ENCODE peak calls at places on chromosomes 1 and 21, in ten cellular contexts. One of them, this sample, is unnamed.

GRCh38 chr1:233607252-233608119 is 6.4 kb upstream of the KCNK1 start:
- DNase-seq in vagina: no peak
- DNase-seq in body of pancreas: no peak
- DNase-seq in GM06990: no peak
- DNase-seq in Peyer's patch: no peak
- DNase-seq in breast epithelium: no peak
- DNase-seq in left ventricle myocardium inferior: no peak
- DNase-seq in uterus: no peak
- DNase-seq in HCT116: no peak
- DNase-seq in BE2C: no peak
- DNase-seq in this sample: peak; percentile 35

GRCh38 chr21:39452965-39453332 is 1.2 kb downstream of the SH3BGR start:
- DNase-seq in BE2C: no peak
- DNase-seq in breast epithelium: no peak
- DNase-seq in Peyer's patch: no peak
- DNase-seq in GM06990: no peak
- DNase-seq in body of pancreas: no peak
- DNase-seq in left ventricle myocardium inferior: no peak
- DNase-seq in uterus: no peak
- DNase-seq in HCT116: no peak
- DNase-seq in vagina: no peak
- DNase-seq in this sample: no peak

GRCh38 chr1:233732206-233732605 is 118.3 kb downstream of the KCNK1 start:
- DNase-seq in body of pancreas: no peak
- DNase-seq in Peyer's patch: no peak
- DNase-seq in HCT116: no peak
- DNase-seq in breast epithelium: no peak
- DNase-seq in GM06990: no peak
- DNase-seq in BE2C: no peak
- DNase-seq in uterus: no peak
- DNase-seq in vagina: no peak
- DNase-seq in left ventricle myocardium inferior: peak; percentile 44
- DNase-seq in this sample: no peak

GRCh38 chr1:110875216-110875731 is 2.3 kb downstream of the CD53 start:
- DNase-seq in HCT116: no peak
- DNase-seq in GM06990: peak; percentile 64
- DNase-seq in uterus: no peak
- DNase-seq in vagina: no peak
- DNase-seq in left ventricle myocardium inferior: no peak
- DNase-seq in BE2C: no peak
- DNase-seq in breast epithelium: no peak
- DNase-seq in Peyer's patch: peak; percentile 80
- DNase-seq in body of pancreas: no peak
- DNase-seq in this sample: peak; percentile 43

GRCh38 chr1:52352690-52353089 is 13.3 kb downstream of the CC2D1B start:
- DNase-seq in vagina: no peak
- DNase-seq in body of pancreas: no peak
- DNase-seq in breast epithelium: no peak
- DNase-seq in BE2C: no peak
- DNase-seq in HCT116: no peak
- DNase-seq in left ventricle myocardium inferior: no peak
- DNase-seq in GM06990: no peak
- DNase-seq in Peyer's patch: no peak
- DNase-seq in uterus: no peak
- DNase-seq in this sample: no peak

GRCh38 chr1:161890574-161890973 is 124.5 kb downstream of the ATF6 start:
- DNase-seq in vagina: no peak
- DNase-seq in GM06990: peak; percentile 13
- DNase-seq in left ventricle myocardium inferior: no peak
- DNase-seq in Peyer's patch: no peak
- DNase-seq in HCT116: no peak
- DNase-seq in breast epithelium: no peak
- DNase-seq in BE2C: no peak
- DNase-seq in body of pancreas: no peak
- DNase-seq in uterus: no peak
- DNase-seq in this sample: no peak

GRCh38 chr1:160853756-160854155 is 8.9 kb downstream of the CD244 start:
- DNase-seq in GM06990: no peak
- DNase-seq in vagina: peak; percentile 31
- DNase-seq in uterus: no peak
- DNase-seq in body of pancreas: no peak
- DNase-seq in Peyer's patch: no peak
- DNase-seq in left ventricle myocardium inferior: no peak
- DNase-seq in HCT116: no peak
- DNase-seq in BE2C: no peak
- DNase-seq in breast epithelium: no peak
- DNase-seq in this sample: no peak

GRCh38 chr1:100989306-100990077 is 36.1 kb downstream of the DPH5 start:
- DNase-seq in HCT116: no peak
- DNase-seq in left ventricle myocardium inferior: no peak
- DNase-seq in uterus: no peak
- DNase-seq in Peyer's patch: no peak
- DNase-seq in GM06990: no peak
- DNase-seq in breast epithelium: no peak
- DNase-seq in BE2C: no peak
- DNase-seq in vagina: no peak
- DNase-seq in body of pancreas: no peak
- DNase-seq in this sample: no peak

GRCh38 chr1:92805216-92805615 is 20.3 kb upstream of the EVI5 start:
- DNase-seq in left ventricle myocardium inferior: no peak
- DNase-seq in body of pancreas: no peak
- DNase-seq in BE2C: no peak
- DNase-seq in breast epithelium: no peak
- DNase-seq in HCT116: no peak
- DNase-seq in vagina: no peak
- DNase-seq in GM06990: no peak
- DNase-seq in uterus: no peak
- DNase-seq in Peyer's patch: no peak
- DNase-seq in this sample: no peak

GRCh38 chr1:155126494-155127104 is 1.1 kb upstream of the EFNA1 start:
- DNase-seq in Peyer's patch: no peak
- DNase-seq in BE2C: no peak
- DNase-seq in left ventricle myocardium inferior: peak; percentile 29
- DNase-seq in GM06990: peak; percentile 42
- DNase-seq in HCT116: no peak
- DNase-seq in uterus: no peak
- DNase-seq in vagina: no peak
- DNase-seq in breast epithelium: peak; percentile 42
- DNase-seq in body of pancreas: peak; percentile 46
- DNase-seq in this sample: peak; percentile 63

GRCh38 chr1:41673355-41673754 is 188.9 kb upstream of the EDN2 start:
- DNase-seq in body of pancreas: no peak
- DNase-seq in Peyer's patch: peak; percentile 70
- DNase-seq in left ventricle myocardium inferior: no peak
- DNase-seq in BE2C: no peak
- DNase-seq in GM06990: no peak
- DNase-seq in HCT116: no peak
- DNase-seq in uterus: no peak
- DNase-seq in vagina: no peak
- DNase-seq in breast epithelium: no peak
- DNase-seq in this sample: no peak

GRCh38 chr21:36697473-36698159 is 1.3 kb upstream of the SIM2 start:
- DNase-seq in Peyer's patch: no peak
- DNase-seq in GM06990: no peak
- DNase-seq in left ventricle myocardium inferior: no peak
- DNase-seq in body of pancreas: no peak
- DNase-seq in uterus: no peak
- DNase-seq in vagina: no peak
- DNase-seq in BE2C: no peak
- DNase-seq in HCT116: no peak
- DNase-seq in breast epithelium: no peak
- DNase-seq in this sample: no peak

GRCh38 chr1:162065016-162065415 is 4.5 kb upstream of the NOS1AP start:
- DNase-seq in body of pancreas: no peak
- DNase-seq in left ventricle myocardium inferior: no peak
- DNase-seq in GM06990: no peak
- DNase-seq in uterus: no peak
- DNase-seq in breast epithelium: no peak
- DNase-seq in BE2C: no peak
- DNase-seq in HCT116: no peak
- DNase-seq in vagina: no peak
- DNase-seq in Peyer's patch: no peak
- DNase-seq in this sample: no peak

GRCh38 chr1:215704089-215704860 is 137.2 kb downstream of the KCTD3 start:
- DNase-seq in left ventricle myocardium inferior: no peak
- DNase-seq in vagina: no peak
- DNase-seq in body of pancreas: no peak
- DNase-seq in breast epithelium: no peak
- DNase-seq in uterus: no peak
- DNase-seq in HCT116: no peak
- DNase-seq in Peyer's patch: no peak
- DNase-seq in GM06990: no peak
- DNase-seq in BE2C: no peak
- DNase-seq in this sample: no peak

GRCh38 chr1:239185245-239185619 is 201.1 kb upstream of the CHRM3 start:
- DNase-seq in body of pancreas: no peak
- DNase-seq in GM06990: no peak
- DNase-seq in breast epithelium: no peak
- DNase-seq in Peyer's patch: no peak
- DNase-seq in BE2C: no peak
- DNase-seq in uterus: no peak
- DNase-seq in HCT116: no peak
- DNase-seq in vagina: no peak
- DNase-seq in left ventricle myocardium inferior: no peak
- DNase-seq in this sample: no peak

GRCh38 chr1:216044538-216044937 is 378.7 kb downstream of the USH2A start:
- DNase-seq in breast epithelium: no peak
- DNase-seq in Peyer's patch: no peak
- DNase-seq in GM06990: no peak
- DNase-seq in left ventricle myocardium inferior: no peak
- DNase-seq in vagina: no peak
- DNase-seq in BE2C: no peak
- DNase-seq in body of pancreas: no peak
- DNase-seq in HCT116: no peak
- DNase-seq in uterus: no peak
- DNase-seq in this sample: no peak

GRCh38 chr1:19203440-19203839 is 6.6 kb downstream of the UBR4 start:
- DNase-seq in body of pancreas: peak; percentile 41
- DNase-seq in breast epithelium: peak; percentile 55
- DNase-seq in uterus: no peak
- DNase-seq in HCT116: no peak
- DNase-seq in BE2C: no peak
- DNase-seq in GM06990: no peak
- DNase-seq in Peyer's patch: no peak
- DNase-seq in vagina: no peak
- DNase-seq in left ventricle myocardium inferior: no peak
- DNase-seq in this sample: peak; percentile 35

GRCh38 chr1:33296082-33296458 is 24.8 kb downstream of the A3GALT2 start:
- DNase-seq in body of pancreas: no peak
- DNase-seq in left ventricle myocardium inferior: no peak
- DNase-seq in GM06990: no peak
- DNase-seq in HCT116: no peak
- DNase-seq in BE2C: no peak
- DNase-seq in Peyer's patch: no peak
- DNase-seq in uterus: no peak
- DNase-seq in vagina: no peak
- DNase-seq in breast epithelium: no peak
- DNase-seq in this sample: no peak

GRCh38 chr1:64042331-64043100 is 160.9 kb upstream of the UBE2U start:
- DNase-seq in uterus: peak; percentile 85
- DNase-seq in left ventricle myocardium inferior: no peak
- DNase-seq in vagina: no peak
- DNase-seq in breast epithelium: no peak
- DNase-seq in Peyer's patch: no peak
- DNase-seq in HCT116: no peak
- DNase-seq in BE2C: no peak
- DNase-seq in GM06990: no peak
- DNase-seq in body of pancreas: peak; percentile 58
- DNase-seq in this sample: peak; percentile 57

GRCh38 chr1:6535214-6535613 is 19.1 kb downstream of the NOL9 start:
- DNase-seq in left ventricle myocardium inferior: no peak
- DNase-seq in body of pancreas: no peak
- DNase-seq in GM06990: no peak
- DNase-seq in BE2C: no peak
- DNase-seq in uterus: no peak
- DNase-seq in vagina: no peak
- DNase-seq in HCT116: no peak
- DNase-seq in breast epithelium: no peak
- DNase-seq in Peyer's patch: no peak
- DNase-seq in this sample: no peak
- H3K36me3 ChIP-seq in left ventricle myocardium inferior: peaks cover 69% of the 10 kb centered on the region
- H3K36me3 ChIP-seq in body of pancreas: peaks cover 15% of the 10 kb centered on the region
- H3K36me3 ChIP-seq in GM06990: peaks cover 14% of the 10 kb centered on the region
- H3K36me3 ChIP-seq in BE2C: peaks cover 19% of the 10 kb centered on the region
- H3K36me3 ChIP-seq in uterus: no peaks in the 10 kb centered on the region
- H3K36me3 ChIP-seq in vagina: peaks cover 54% of the 10 kb centered on the region
- H3K36me3 ChIP-seq in HCT116: peaks cover 18% of the 10 kb centered on the region
- H3K36me3 ChIP-seq in breast epithelium: no peaks in the 10 kb centered on the region
- H3K36me3 ChIP-seq in Peyer's patch: peaks cover 56% of the 10 kb centered on the region
- H3K36me3 ChIP-seq in this sample: peaks cover 74% of the 10 kb centered on the region

DNA sequence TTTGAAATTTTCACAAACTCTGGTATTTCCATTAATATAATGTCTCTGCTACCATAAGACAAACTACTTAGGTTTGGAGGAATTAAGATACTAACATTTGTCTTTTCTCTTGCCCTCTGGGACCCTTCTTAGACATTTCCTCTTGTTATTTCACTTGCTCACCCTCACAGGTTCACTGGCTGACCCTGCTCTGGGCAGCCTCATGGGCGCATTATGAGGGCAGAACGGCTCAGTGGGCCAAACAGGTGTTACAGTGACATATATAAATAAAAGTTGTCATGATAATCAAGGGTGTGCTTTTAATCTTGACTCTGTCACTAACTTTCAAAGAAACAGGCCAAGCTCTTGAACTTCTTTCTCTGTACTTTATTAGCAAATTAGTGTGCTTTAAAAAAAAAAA is 46.5 kb downstream of the ZNHIT6 start:
- DNase-seq in vagina: no peak
- DNase-seq in HCT116: no peak
- DNase-seq in body of pancreas: no peak
- DNase-seq in GM06990: no peak
- DNase-seq in BE2C: no peak
- DNase-seq in left ventricle myocardium inferior: no peak
- DNase-seq in breast epithelium: no peak
- DNase-seq in Peyer's patch: no peak
- DNase-seq in uterus: no peak
- DNase-seq in this sample: no peak
- TF ChIP-seq CTCF in vagina: no peak
- TF ChIP-seq CTCF in HCT116: peak; percentile 15
- TF ChIP-seq CTCF in body of pancreas: no peak
- TF ChIP-seq CTCF in GM06990: no peak
- TF ChIP-seq CTCF in BE2C: no peak
- TF ChIP-seq CTCF in left ventricle myocardium inferior: no peak
- TF ChIP-seq CTCF in breast epithelium: no peak
- TF ChIP-seq CTCF in Peyer's patch: no peak
- TF ChIP-seq CTCF in uterus: no peak
- TF ChIP-seq CTCF in this sample: no peak

GRCh38 chr1:202642212-202642611 is 68.0 kb downstream of the SYT2 start:
- DNase-seq in BE2C: no peak
- DNase-seq in vagina: no peak
- DNase-seq in HCT116: no peak
- DNase-seq in breast epithelium: no peak
- DNase-seq in GM06990: no peak
- DNase-seq in body of pancreas: no peak
- DNase-seq in left ventricle myocardium inferior: no peak
- DNase-seq in uterus: no peak
- DNase-seq in Peyer's patch: no peak
- DNase-seq in this sample: no peak
- H3K27me3 ChIP-seq in BE2C: peaks cover 20% of the 10 kb centered on the region
- H3K27me3 ChIP-seq in vagina: peaks cover 4% of the 10 kb centered on the region
- H3K27me3 ChIP-seq in HCT116: peaks cover 9% of the 10 kb centered on the region
- H3K27me3 ChIP-seq in breast epithelium: no peaks in the 10 kb centered on the region
- H3K27me3 ChIP-seq in GM06990: no peaks in the 10 kb centered on the region
- H3K27me3 ChIP-seq in body of pancreas: peaks cover 26% of the 10 kb centered on the region
- H3K27me3 ChIP-seq in left ventricle myocardium inferior: peaks cover 96% of the 10 kb centered on the region
- H3K27me3 ChIP-seq in uterus: peaks cover 6% of the 10 kb centered on the region
- H3K27me3 ChIP-seq in Peyer's patch: peaks cover 22% of the 10 kb centered on the region
- H3K27me3 ChIP-seq in this sample: peaks cover 10% of the 10 kb centered on the region

GRCh38 chr21:46220275-46220810 is 8.2 kb downstream of the LSS start:
- DNase-seq in breast epithelium: no peak
- DNase-seq in HCT116: no peak
- DNase-seq in body of pancreas: no peak
- DNase-seq in uterus: no peak
- DNase-seq in GM06990: no peak
- DNase-seq in BE2C: no peak
- DNase-seq in vagina: no peak
- DNase-seq in left ventricle myocardium inferior: no peak
- DNase-seq in Peyer's patch: no peak
- DNase-seq in this sample: no peak
- H3K36me3 ChIP-seq in breast epithelium: no peaks in the 10 kb centered on the region
- H3K36me3 ChIP-seq in HCT116: no peaks in the 10 kb centered on the region
- H3K36me3 ChIP-seq in body of pancreas: no peaks in the 10 kb centered on the region
- H3K36me3 ChIP-seq in uterus: no peaks in the 10 kb centered on the region
- H3K36me3 ChIP-seq in GM06990: peaks cover 16% of the 10 kb centered on the region
- H3K36me3 ChIP-seq in BE2C: peaks cover 42% of the 10 kb centered on the region
- H3K36me3 ChIP-seq in vagina: peaks cover 32% of the 10 kb centered on the region
- H3K36me3 ChIP-seq in left ventricle myocardium inferior: peaks cover 59% of the 10 kb centered on the region
- H3K36me3 ChIP-seq in Peyer's patch: peaks cover 68% of the 10 kb centered on the region
- H3K36me3 ChIP-seq in this sample: peaks cover 74% of the 10 kb centered on the region

This sample was measured in stomach.